ENCODE peak calls at places on chromosomes 2 and 18, in four cellular contexts. A, R, T and B are unnamed samples. For H3K4me1, the result is how much of the 10 kb centered on the place peaks cover.

GRCh38 chr2:54088191-54088634 is 27.2 kb upstream of the ACYP2 start:
- DNase-seq in T (no peak), A (no peak), R (no peak), B (no peak)

GRCh38 chr18:78726326-78727056 is 253.1 kb upstream of the SALL3 start:
- DNase-seq in A (no peak), R (peak), T (no peak), B (no peak)

GRCh38 chr2:111704246-111704645 is 179.7 kb downstream of the ANAPC1 start:
- DNase-seq in R (no peak), A (no peak), T (no peak), B (no peak)

GRCh38 chr2:189492451-189492850 is 51.2 kb downstream of the WDR75 start:
- DNase-seq in R (no peak), T (no peak), A (no peak), B (no peak)

GRCh38 chr2:57180042-57180567 is 866.5 kb upstream of the VRK2 start:
- DNase-seq in R (no peak), T (no peak), A (no peak), B (no peak)

GRCh38 chr2:174692256-174692830 is 71.9 kb downstream of the CHRNA1 start:
- DNase-seq in R (no peak), T (no peak), A (no peak), B (no peak)

GRCh38 chr2:240467659-240468299 is 32.3 kb downstream of the GPC1 start:
- DNase-seq in T (peak), R (peak), A (no peak), B (no peak)

GRCh38 chr2:20224191-20224715 is 677 bp downstream of the SDC1 start:
- DNase-seq in R (no peak), T (no peak), A (no peak), B (peak)

GRCh38 chr2:3605013-3605961 is 10.4 kb downstream of the COLEC11 start:
- DNase-seq in A (peak), T (peak), R (peak), B (no peak)

GRCh38 chr2:120399889-120400240 is 53.9 kb downstream of the INHBB start:
- DNase-seq in R (peak), A (no peak), T (no peak), B (no peak)

GRCh38 chr2:100246163-100247145 is 75.8 kb downstream of the LONRF2 start:
- DNase-seq in R (peak), T (peak), A (peak), B (no peak)
- H3K4me1 ChIP-seq in R (half or more), T (under half), A (half or more), B (under half)

GRCh38 chr2:30456106-30456505 is 9.1 kb downstream of the LCLAT1 start:
- DNase-seq in A (no peak), R (no peak), T (no peak), B (no peak)

GRCh38 chr2:30456578-30456977 is 9.5 kb downstream of the LCLAT1 start:
- DNase-seq in A (no peak), T (no peak), R (no peak), B (no peak)

GRCh38 chr2:30454571-30454970 is 7.5 kb downstream of the LCLAT1 start:
- DNase-seq in A (no peak), R (no peak), T (no peak), B (no peak)

GRCh38 chr2:30455339-30455738 is 8.3 kb downstream of the LCLAT1 start:
- DNase-seq in R (no peak), A (no peak), T (no peak), B (no peak)

DNA sequence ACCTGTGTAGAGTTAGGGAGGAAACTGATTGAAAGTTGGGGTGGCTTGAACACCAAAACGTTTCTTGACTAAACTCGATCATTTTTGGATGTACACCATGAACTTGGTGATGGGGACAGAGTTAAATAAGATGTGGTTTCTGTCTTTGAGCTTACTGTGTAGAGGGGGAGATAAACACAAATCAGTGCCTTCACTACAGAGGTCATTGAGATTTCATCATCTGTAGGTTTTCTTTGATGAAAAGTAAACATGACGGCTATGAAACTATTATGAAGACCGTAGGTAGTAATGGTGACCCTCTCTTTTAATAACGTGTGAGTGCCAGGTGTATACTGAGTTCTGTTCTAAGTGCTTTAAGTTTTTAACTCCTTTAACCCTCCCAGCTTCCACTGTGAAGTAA is 6.5 kb downstream of the LCLAT1 start:
- DNase-seq in R (no peak), T (no peak), A (no peak), B (no peak)
- H3K4me1 ChIP-seq in R (under half), T (under half), A (under half), B (under half)

GRCh38 chr2:9422321-9423099 is 818 bp downstream of the ITGB1BP1 start:
- DNase-seq in A (peak), R (peak), T (peak), B (peak)

GRCh38 chr2:9423100-9423921 is at the start of the genes CPSF3 and ITGB1BP1:
- DNase-seq in A (peak), T (peak), R (peak), B (peak)

GRCh38 chr2:9420495-9420894 is 2.8 kb downstream of the ITGB1BP1 start:
- DNase-seq in T (no peak), A (no peak), R (no peak), B (no peak)

GRCh38 chr2:9424447-9425164 is 1.2 kb downstream of the CPSF3 start:
- DNase-seq in R (no peak), A (peak), T (no peak), B (no peak)

DNA sequence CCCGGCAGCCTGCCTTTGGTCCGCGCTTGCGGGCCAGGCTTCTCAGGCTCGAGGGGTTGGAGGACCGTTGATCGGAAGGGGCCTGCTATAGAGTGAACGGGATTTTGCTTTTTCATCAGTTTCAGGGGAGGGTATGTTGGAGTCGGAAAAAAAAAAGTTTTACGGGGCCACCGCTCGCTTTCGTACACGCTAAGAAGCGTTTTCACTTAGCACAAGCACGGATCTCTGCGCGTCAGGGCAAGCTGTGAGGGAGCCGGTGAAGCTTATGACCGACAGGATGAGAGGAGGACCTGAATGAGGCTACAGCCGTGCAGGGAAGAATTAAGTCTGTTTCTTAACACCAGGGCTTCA is 443 bp downstream of the CPSF3 start:
- DNase-seq in A (peak), T (no peak), R (no peak), B (peak)
- H3K4me1 ChIP-seq in A (under half), T (under half), R (half or more), B (under half)

DNA sequence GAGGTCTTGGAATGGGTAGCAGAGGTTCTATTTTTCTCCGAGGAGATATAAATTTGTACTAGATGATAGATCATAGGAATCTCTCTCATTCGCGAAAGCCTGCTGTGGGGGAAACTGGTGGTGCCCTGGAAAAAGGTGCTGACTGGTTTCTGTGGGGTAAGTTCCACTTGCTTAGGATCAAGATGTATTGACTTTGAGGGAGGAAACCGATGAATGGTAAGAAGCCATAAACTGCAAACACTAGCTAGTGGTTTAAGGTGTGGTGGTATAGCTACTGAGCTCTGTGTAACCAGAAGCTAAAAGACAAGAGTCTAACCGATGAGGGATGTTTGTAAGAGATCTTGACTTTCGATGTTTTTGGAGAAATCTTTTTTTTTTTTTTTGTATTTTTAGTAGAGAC is 808 bp downstream of the AGPS start:
- DNase-seq in R (no peak), A (no peak), T (no peak), B (peak)
- H3K4me1 ChIP-seq in R (half or more), A (under half), T (under half), B (under half)

GRCh38 chr2:217858519-217859466 is 144.0 kb downstream of the TNS1 start:
- DNase-seq in R (peak), A (no peak), T (peak), B (no peak)
- H3K4me1 ChIP-seq in R (half or more), A (under half), T (under half), B (under half)

GRCh38 chr2:171165967-171166327 is 5.3 kb upstream of the TLK1 start:
- DNase-seq in T (no peak), A (no peak), R (no peak), B (no peak)
- H3K4me1 ChIP-seq in T (under half), A (under half), R (under half), B (under half)

GRCh38 chr18:45519881-45520280 is 95.4 kb upstream of the SLC14A2 start:
- DNase-seq in A (no peak), T (no peak), R (no peak), B (no peak)

GRCh38 chr18:45521777-45522176 is 93.5 kb upstream of the SLC14A2 start:
- DNase-seq in T (no peak), R (no peak), A (no peak), B (no peak)

GRCh38 chr18:45518770-45519169 is 96.5 kb upstream of the SLC14A2 start:
- DNase-seq in R (no peak), A (no peak), T (peak), B (no peak)

GRCh38 chr18:45522371-45522770 is 92.9 kb upstream of the SLC14A2 start:
- DNase-seq in A (no peak), T (no peak), R (no peak), B (no peak)

GRCh38 chr18:45521151-45521550 is 94.1 kb upstream of the SLC14A2 start:
- DNase-seq in A (no peak), R (no peak), T (no peak), B (no peak)
- H3K4me1 ChIP-seq in A (under half), R (under half), T (under half), B (under half)